ENCODE peak calls at places on chromosomes 16 and 17, in ten cellular contexts. U, Q, K, J, C, B, S, D, M and P are unnamed samples.

GRCh38 chr16:9360075-9360474 is 268.6 kb downstream of the HAPSTR1 start:
- DNase-seq in U (no peak), Q (no peak), K (no peak), J (no peak), C (no peak), B (no peak), S (no peak), D (no peak), M (no peak), P (no peak)

GRCh38 chr17:2867441-2868424 is 71.5 kb downstream of the RAP1GAP2 start:
- DNase-seq in U (no peak), Q (no peak), K (peak; percentile 93), J (peak; percentile 97), C (peak; percentile 54), B (no peak), S (no peak), D (no peak), M (peak; percentile 72), P (peak; percentile 29)

GRCh38 chr16:16073884-16074781 is 124.7 kb downstream of the ABCC1 start:
- DNase-seq in U (no peak), Q (peak; percentile 18), K (peak; percentile 90), J (peak; percentile 92), C (peak; percentile 95), B (no peak), S (no peak), D (no peak), M (peak; percentile 62), P (no peak)

GRCh38 chr16:86672215-86672863 is 94.0 kb downstream of the FOXL1 start:
- DNase-seq in U (no peak), Q (no peak), K (no peak), J (no peak), C (no peak), B (no peak), S (no peak), D (no peak), M (no peak), P (no peak)

GRCh38 chr17:10162034-10162433 is 36.4 kb downstream of the GAS7 start:
- DNase-seq in U (no peak), Q (no peak), K (no peak), J (no peak), C (no peak), B (no peak), S (no peak), D (no peak), M (no peak), P (no peak)

GRCh38 chr16:30853758-30854157 is 40.1 kb downstream of the BCL7C start:
- DNase-seq in U (no peak), Q (no peak), K (peak; percentile 22), J (no peak), C (no peak), B (no peak), S (no peak), D (no peak), M (no peak), P (peak; percentile 79)

GRCh38 chr17:48715496-48716399 is 6.6 kb downstream of the PRAC1 start:
- DNase-seq in U (no peak), Q (no peak), K (no peak), J (no peak), C (no peak), B (peak; percentile 58), S (no peak), D (no peak), M (no peak), P (no peak)

GRCh38 chr17:45309400-45309799 is 7.4 kb downstream of the MAP3K14 start:
- DNase-seq in U (no peak), Q (no peak), K (no peak), J (no peak), C (no peak), B (no peak), S (no peak), D (no peak), M (no peak), P (no peak)

GRCh38 chr17:79205688-79206205 is 131.1 kb downstream of the ENGASE start:
- DNase-seq in U (no peak), Q (no peak), K (no peak), J (no peak), C (no peak), B (no peak), S (no peak), D (no peak), M (no peak), P (no peak)

GRCh38 chr17:83136156-83136555 is 56.7 kb downstream of the METRNL start:
- DNase-seq in U (no peak), Q (no peak), K (no peak), J (no peak), C (no peak), B (peak; percentile 13), S (no peak), D (no peak), M (no peak), P (no peak)

GRCh38 chr17:337022-337420 is 15.6 kb downstream of the RPH3AL start:
- DNase-seq in U (no peak), Q (no peak), K (no peak), J (no peak), C (no peak), B (no peak), S (no peak), D (no peak), M (no peak), P (no peak)

GRCh38 chr17:17042381-17042736 is at the start of gene MPRIP:
- DNase-seq in U (no peak), Q (no peak), K (no peak), J (no peak), C (no peak), B (no peak), S (no peak), D (no peak), M (no peak), P (no peak)

GRCh38 chr16:31525113-31525512 is 2.6 kb upstream of the AHSP start:
- DNase-seq in U (no peak), Q (no peak), K (no peak), J (no peak), C (no peak), B (no peak), S (no peak), D (no peak), M (no peak), P (no peak)

GRCh38 chr16:57284206-57284951 is at the start of gene PLLP:
- DNase-seq in U (no peak), Q (no peak), K (peak; percentile 8), J (peak; percentile 59), C (no peak), B (peak; percentile 63), S (no peak), D (no peak), M (peak; percentile 69), P (peak; percentile 57)
- H3K9ac ChIP-seq in U (peak within 1 kb of the TSS; percentile 63), Q (peak within 1 kb of the TSS; percentile 78), K (no peak within 1 kb of the TSS), J (peak within 1 kb of the TSS; percentile 55), C (peak within 1 kb of the TSS; percentile 10), B (peak within 1 kb of the TSS; percentile 46), S (peak within 1 kb of the TSS; percentile 24), D (no peak within 1 kb of the TSS), M (no peak within 1 kb of the TSS), P (no peak within 1 kb of the TSS)

DNA sequence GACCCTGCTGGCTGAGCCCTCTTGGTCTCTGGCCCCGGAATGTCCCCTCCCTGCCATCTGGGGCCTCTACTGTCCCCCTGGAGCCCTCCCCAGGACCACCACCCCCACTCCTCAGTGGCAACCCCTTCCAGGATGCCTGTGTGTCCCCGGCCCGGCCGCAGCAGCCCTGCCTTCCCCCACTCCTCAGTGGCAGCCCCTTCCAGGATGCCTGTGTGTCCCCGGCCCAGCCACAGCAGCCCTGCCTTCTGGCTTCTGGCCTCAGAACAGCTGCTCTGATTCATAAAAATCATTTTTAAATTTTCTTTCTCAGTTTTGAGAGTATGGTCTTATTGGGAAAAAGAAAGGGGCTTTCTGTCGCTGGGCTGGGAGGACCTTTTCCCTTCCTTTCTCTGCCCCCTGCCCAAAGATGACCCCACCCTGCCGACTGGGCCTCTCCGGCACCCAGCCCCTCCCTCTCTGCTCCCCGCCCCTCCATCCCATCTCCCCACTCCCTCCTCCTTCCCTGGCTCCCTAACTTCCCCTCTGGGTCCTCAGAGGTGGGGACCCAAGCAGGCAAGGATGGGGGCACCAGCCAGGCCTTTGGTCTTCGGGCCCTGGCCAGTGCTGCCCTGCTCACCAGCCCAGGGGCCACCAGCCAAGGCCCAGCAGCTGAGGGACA is 40.5 kb downstream of the BAHCC1 start:
- DNase-seq in U (no peak), Q (no peak), K (no peak), J (no peak), C (no peak), B (no peak), S (no peak), D (no peak), M (no peak), P (no peak)
- H3K4me1 ChIP-seq in U (peaks cover 35% of the 10 kb centered on the region), Q (peaks cover 38% of the 10 kb centered on the region), K (peaks cover 10% of the 10 kb centered on the region), J (no peaks in the 10 kb centered on the region), C (peaks cover 5% of the 10 kb centered on the region), B (peaks cover 3% of the 10 kb centered on the region), S (no peaks in the 10 kb centered on the region), D (no peaks in the 10 kb centered on the region), M (peaks cover 32% of the 10 kb centered on the region), P (peaks cover 13% of the 10 kb centered on the region)

GRCh38 chr17:64318068-64318467 is 55.0 kb upstream of the TEX2 start:
- DNase-seq in U (no peak), Q (no peak), K (no peak), J (no peak), C (no peak), B (no peak), S (no peak), D (no peak), M (no peak), P (no peak)

GRCh38 chr17:64319531-64319930 is 56.5 kb upstream of the TEX2 start:
- DNase-seq in U (no peak), Q (no peak), K (no peak), J (no peak), C (no peak), B (no peak), S (no peak), D (no peak), M (no peak), P (no peak)

GRCh38 chr17:64313577-64313976 is 50.5 kb upstream of the TEX2 start:
- DNase-seq in U (no peak), Q (no peak), K (no peak), J (no peak), C (no peak), B (no peak), S (no peak), D (no peak), M (no peak), P (no peak)

GRCh38 chr17:64309710-64310109 is 46.6 kb upstream of the TEX2 start:
- DNase-seq in U (no peak), Q (no peak), K (no peak), J (no peak), C (no peak), B (no peak), S (no peak), D (no peak), M (no peak), P (no peak)

GRCh38 chr17:64315032-64315490 is 52.0 kb upstream of the TEX2 start:
- DNase-seq in U (no peak), Q (no peak), K (no peak), J (no peak), C (no peak), B (peak; percentile 69), S (no peak), D (no peak), M (no peak), P (no peak)
- H3K27ac ChIP-seq in U (no peak overlapping the region), Q (no peak overlapping the region), K (no peak overlapping the region), J (no peak overlapping the region), C (no peak overlapping the region), B (peak overlapping the region; percentile 3), S (no peak overlapping the region), D (no peak overlapping the region), M (no peak overlapping the region), P (no peak overlapping the region)

DNA sequence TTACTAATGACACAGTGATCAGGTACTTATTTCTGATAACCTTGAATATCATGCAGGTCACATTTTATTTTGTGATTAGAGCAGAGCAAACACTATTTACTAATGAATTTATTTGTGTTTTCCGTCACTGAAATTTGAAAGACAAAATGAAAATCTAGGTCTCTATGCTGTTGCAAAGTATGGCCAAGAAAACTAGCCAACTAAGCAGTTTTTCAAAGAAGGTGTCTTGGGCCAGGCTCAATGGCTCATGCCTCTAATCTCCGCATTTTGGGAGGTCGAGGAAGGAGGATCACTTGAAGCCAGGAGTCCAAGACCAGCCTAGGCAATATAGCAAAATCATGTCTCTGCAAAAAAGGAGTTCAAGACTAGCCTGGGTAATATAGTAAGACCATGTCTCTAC is 2.9 kb upstream of the NFAT5 start:
- DNase-seq in U (no peak), Q (no peak), K (no peak), J (no peak), C (no peak), B (no peak), S (no peak), D (no peak), M (no peak), P (no peak)
- H3K9ac ChIP-seq in U (no peak overlapping the region), Q (no peak overlapping the region), K (no peak overlapping the region), J (no peak overlapping the region), C (no peak overlapping the region), B (no peak overlapping the region), S (no peak overlapping the region), D (no peak overlapping the region), M (no peak overlapping the region), P (no peak overlapping the region)